ENCODE peak calls at places on chromosomes 6 and 20, in seven cellular contexts. E is neuronal stem cell; W is globus pallidus; Y is stimulated activated CD4-positive, alpha-beta T cell treated with anti-CD3 and anti-CD28 coated beads, Interleukin-15, amount 100 ng/mL, for 24 hours; P is fibroblast of the conjunctiva; Z is AG08395; X is HL-60. B is an unnamed sample.

GRCh38 chr20:48262955-48263354 is 477.7 kb upstream of the SULF2 start:
- DNase-seq in X (no peak), E (no peak), P (no peak), W (no peak), Z (no peak), Y (no peak), B (no peak)

GRCh38 chr20:63955281-63955845 is 853 bp downstream of the UCKL1 start:
- DNase-seq in W (peak), Y (peak), Z (peak), X (peak), E (no peak), P (no peak), B (peak)

GRCh38 chr6:12291083-12291784 is 1.1 kb downstream of the EDN1 start:
- DNase-seq in W (no peak), Y (no peak), E (peak), X (no peak), P (no peak), Z (no peak), B (no peak)

GRCh38 chr6:120786256-120786655 is 548.0 kb downstream of the TBC1D32 start:
- DNase-seq in P (no peak), Y (no peak), W (no peak), X (no peak), Z (no peak), E (no peak), B (no peak)

GRCh38 chr6:47083586-47084047 is 41.5 kb upstream of the ADGRF1 start:
- DNase-seq in Z (peak), E (no peak), X (no peak), P (peak), W (peak), Y (no peak), B (no peak)

GRCh38 chr6:7974932-7975763 is 64.6 kb upstream of the TXNDC5 start:
- DNase-seq in Y (no peak), X (no peak), Z (peak), E (no peak), W (peak), P (peak), B (peak)

GRCh38 chr20:61118429-61119224 is 133.4 kb upstream of the CDH4 start:
- DNase-seq in P (no peak), Y (no peak), W (no peak), E (no peak), Z (peak), X (no peak), B (no peak)

GRCh38 chr6:41042656-41043055 is 389 bp downstream of the TSPO2 start:
- DNase-seq in Y (no peak), P (no peak), Z (no peak), E (no peak), W (no peak), X (no peak), B (no peak)

GRCh38 chr6:21005816-21006553 is 471.7 kb downstream of the CDKAL1 start:
- DNase-seq in X (no peak), W (no peak), E (no peak), Y (no peak), Z (peak), P (peak), B (no peak)

GRCh38 chr6:165817148-165817547 is 154.1 kb upstream of the PDE10A start:
- DNase-seq in P (no peak), E (no peak), Y (no peak), X (no peak), Z (no peak), W (no peak), B (no peak)

GRCh38 chr6:3259491-3259958 is 778 bp downstream of the PSMG4 start:
- DNase-seq in P (no peak), Z (peak), X (no peak), E (no peak), W (no peak), Y (peak), B (peak)

GRCh38 chr6:136166815-136167214 is 83.3 kb downstream of the MTFR2 start:
- DNase-seq in Y (no peak), X (no peak), W (no peak), P (no peak), Z (no peak), E (no peak), B (no peak)

GRCh38 chr6:124389127-124389526 is 573.1 kb upstream of the RNF217 start:
- DNase-seq in X (no peak), E (no peak), Z (no peak), W (no peak), P (no peak), Y (no peak), B (no peak)

GRCh38 chr6:147000545-147001488 is 203.4 kb upstream of the STXBP5 start:
- DNase-seq in P (peak), Z (peak), X (no peak), W (no peak), E (no peak), Y (no peak), B (no peak)

GRCh38 chr6:138970159-138970558 is 17.9 kb downstream of the REPS1 start:
- DNase-seq in P (no peak), X (no peak), Z (no peak), Y (no peak), E (no peak), W (no peak), B (no peak)

GRCh38 chr6:20868397-20869185 is 334.3 kb downstream of the CDKAL1 start:
- DNase-seq in P (no peak), X (no peak), Y (no peak), E (no peak), Z (no peak), W (no peak), B (no peak)

GRCh38 chr6:32609731-32610640 is 20.3 kb upstream of the HLA-DRB1 start:
- DNase-seq in P (peak), X (peak), Z (peak), W (peak), E (peak), Y (peak), B (peak)

GRCh38 chr6:81265106-81265505 is 487.4 kb downstream of the TENT5A start:
- DNase-seq in P (no peak), X (no peak), Z (peak), E (no peak), Y (no peak), W (no peak), B (no peak)

GRCh38 chr6:113564401-113565161 is 292.6 kb upstream of the MARCKS start:
- DNase-seq in E (peak), W (peak), Z (peak), Y (peak), P (peak), X (no peak), B (peak)

GRCh38 chr6:127907960-127908640 is 7.2 kb upstream of the THEMIS start:
- DNase-seq in E (no peak), Z (no peak), X (no peak), Y (peak), W (no peak), P (no peak), B (no peak)

GRCh38 chr20:2430538-2430937 is 40.1 kb downstream of the SNRPB start:
- DNase-seq in W (no peak), Y (no peak), E (no peak), Z (no peak), X (no peak), P (no peak), B (no peak)

GRCh38 chr20:32600681-32601237 is 15.6 kb upstream of the NOL4L start:
- DNase-seq in E (no peak), Z (peak), Y (no peak), X (no peak), P (no peak), W (no peak), B (no peak)

GRCh38 chr6:33616913-33617312 is 4.2 kb upstream of the ITPR3 start:
- DNase-seq in W (no peak), X (no peak), P (no peak), E (no peak), Y (no peak), Z (no peak), B (no peak)

GRCh38 chr6:118800394-118801071 is 93.4 kb upstream of the ASF1A start:
- DNase-seq in X (peak), Y (peak), E (peak), W (peak), Z (peak), P (peak), B (peak)

GRCh38 chr6:91476000-91476399 is 889.1 kb upstream of the MAP3K7 start:
- DNase-seq in P (peak), E (no peak), X (no peak), W (peak), Y (no peak), Z (no peak), B (peak)

GRCh38 chr6:119142637-119143036 is 64.2 kb upstream of the FAM184A start:
- DNase-seq in E (no peak), P (no peak), W (no peak), Z (no peak), X (no peak), Y (no peak), B (no peak)

GRCh38 chr6:2579789-2580570 is 170.7 kb downstream of the MYLK4 start:
- DNase-seq in P (no peak), Y (no peak), W (no peak), Z (no peak), E (no peak), X (no peak), B (no peak)

GRCh38 chr6:161161889-161162624 is 111.8 kb downstream of the AGPAT4 start:
- DNase-seq in Y (no peak), Z (peak), E (no peak), W (no peak), P (peak), X (no peak), B (no peak)

GRCh38 chr20:62362991-62363919 is 3.9 kb downstream of the LAMA5 start:
- DNase-seq in P (no peak), X (no peak), W (no peak), Z (no peak), E (no peak), Y (no peak), B (no peak)

GRCh38 chr6:67328269-67328668 is 1306.8 kb upstream of the ADGRB3 start:
- DNase-seq in P (no peak), W (no peak), E (no peak), Y (no peak), Z (no peak), X (no peak), B (no peak)

GRCh38 chr20:25079171-25079570 is 2.8 kb downstream of the VSX1 start:
- DNase-seq in Z (no peak), E (no peak), W (no peak), P (no peak), X (no peak), Y (no peak), B (no peak)

GRCh38 chr6:147099974-147100373 is 104.2 kb upstream of the STXBP5 start:
- DNase-seq in E (no peak), Y (no peak), X (no peak), W (no peak), Z (peak), P (peak), B (no peak)

B was measured in putamen.